ENCODE peak calls at places on chromosomes 4 and X, in six cellular contexts. J is suprapubic skin, F is stomach, O is ovary, E is transverse colon, M is A549. B is an unnamed sample.

GRCh38 chr4:98780111-98780549 is 121.7 kb upstream of the TSPAN5 start:
- DNase-seq in O (no peak), E (no peak), F (no peak), M (no peak), J (no peak), B (no peak)

GRCh38 chr4:6633091-6633906 is 7.2 kb upstream of the MRFAP1 start:
- DNase-seq in E (no peak), F (no peak), O (no peak), M (no peak), J (peak), B (no peak)

GRCh38 chrX:153441296-153441695 is 4.6 kb downstream of the TREX2 start:
- DNase-seq in E (no peak), F (no peak), M (no peak), O (no peak), J (no peak), B (no peak)

GRCh38 chr4:177444911-177445736 is 2.9 kb upstream of the AGA start:
- DNase-seq in F (no peak), J (no peak), O (no peak), E (no peak), M (no peak), B (no peak)

GRCh38 chr4:16875487-16875886 is 23.0 kb downstream of the LDB2 start:
- DNase-seq in E (no peak), M (no peak), F (no peak), J (no peak), O (no peak), B (no peak)

GRCh38 chr4:153341575-153342090 is 2.9 kb upstream of the MND1 start:
- DNase-seq in E (no peak), J (no peak), O (no peak), F (no peak), M (peak), B (no peak)

GRCh38 chrX:38172596-38172995 is 48.1 kb downstream of the SRPX start:
- DNase-seq in J (no peak), O (no peak), E (no peak), F (no peak), M (no peak), B (no peak)

GRCh38 chrX:104432321-104432720 is 133.7 kb upstream of the IL1RAPL2 start:
- DNase-seq in J (no peak), O (no peak), M (peak), F (no peak), E (peak), B (no peak)

GRCh38 chr4:156686120-156686519 is 285.5 kb downstream of the PDGFC start:
- DNase-seq in M (no peak), F (no peak), J (no peak), E (no peak), O (no peak), B (no peak)

GRCh38 chr4:137263206-137263605 is 269.1 kb downstream of the PCDH18 start:
- DNase-seq in M (no peak), E (no peak), J (no peak), F (no peak), O (no peak), B (no peak)

GRCh38 chr4:126247409-126247808 is 932.7 kb downstream of the FAT4 start:
- DNase-seq in J (no peak), M (no peak), E (no peak), F (no peak), O (no peak), B (no peak)

GRCh38 chrX:97616883-97617510 is 733.3 kb downstream of the RPA4 start:
- DNase-seq in J (no peak), E (no peak), F (no peak), O (no peak), M (peak), B (no peak)

GRCh38 chr4:147831452-147832192 is 99.7 kb downstream of the ARHGAP10 start:
- DNase-seq in O (no peak), J (no peak), M (peak), F (no peak), E (peak), B (peak)

GRCh38 chrX:130771648-130772312 is 131.2 kb downstream of the ENOX2 start:
- DNase-seq in M (no peak), F (no peak), J (no peak), O (no peak), E (no peak), B (no peak)
- TF ChIP-seq EP300 in M (no peak), F (no peak), J (no peak), O (no peak), E (no peak), B (no peak)

GRCh38 chr4:72513227-72513626 is 55.8 kb downstream of the ADAMTS3 start:
- DNase-seq in O (no peak), F (no peak), J (no peak), M (no peak), E (no peak), B (no peak)
- TF ChIP-seq EP300 in O (no peak), F (no peak), J (no peak), M (no peak), E (no peak), B (no peak)

DNA sequence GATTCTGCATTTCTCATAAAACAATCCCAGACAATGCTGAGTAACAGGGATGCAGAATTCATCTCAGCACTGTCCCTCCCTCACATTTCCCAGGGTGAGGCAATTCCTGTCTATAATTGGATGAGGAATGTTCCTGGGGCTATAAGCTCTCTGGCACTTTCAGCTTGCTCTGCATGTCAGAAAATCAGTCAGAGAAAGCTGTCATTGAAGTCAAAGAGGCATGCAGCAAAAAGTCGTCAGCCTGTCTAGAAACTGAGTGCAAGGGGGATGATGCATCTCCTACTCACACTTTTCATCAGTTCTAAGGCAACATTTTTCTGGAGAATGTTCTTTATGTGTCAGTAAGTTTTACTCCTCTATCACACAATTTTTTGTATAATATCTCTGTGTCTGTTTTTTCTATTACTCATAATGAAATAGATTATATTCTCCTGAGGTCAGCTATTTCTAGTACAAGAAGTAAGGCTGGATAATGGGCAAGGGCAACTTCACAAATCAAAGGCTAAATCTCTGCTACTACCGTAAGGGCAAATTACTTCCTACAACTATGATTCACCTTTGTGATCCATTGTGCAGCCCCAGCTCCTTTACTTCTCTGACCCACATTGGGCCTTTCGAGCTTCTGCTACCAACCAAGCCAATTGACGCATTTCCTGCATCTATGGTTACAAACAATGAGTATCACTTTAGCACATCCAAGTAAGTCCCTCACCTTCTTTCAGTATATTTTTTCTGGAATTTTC is 56.0 kb downstream of the TASL start:
- DNase-seq in F (no peak), O (no peak), J (no peak), E (no peak), M (no peak), B (no peak)
- TF ChIP-seq EP300 in F (no peak), O (no peak), J (no peak), E (no peak), M (no peak), B (no peak)

GRCh38 chr4:51894246-51894645 is 51.3 kb downstream of the DCUN1D4 start:
- DNase-seq in M (peak), E (no peak), O (no peak), F (no peak), J (no peak), B (no peak)

GRCh38 chr4:51895158-51895557 is 52.2 kb downstream of the DCUN1D4 start:
- DNase-seq in F (no peak), J (no peak), O (no peak), E (no peak), M (no peak), B (no peak)

GRCh38 chr4:51890760-51891159 is 47.8 kb downstream of the DCUN1D4 start:
- DNase-seq in F (no peak), O (no peak), E (no peak), M (no peak), J (no peak), B (no peak)

GRCh38 chr4:51901363-51901762 is 58.4 kb downstream of the DCUN1D4 start:
- DNase-seq in J (no peak), F (no peak), E (no peak), M (no peak), O (no peak), B (no peak)

GRCh38 chr4:51895816-51896408 is 53.0 kb downstream of the DCUN1D4 start:
- DNase-seq in F (peak), O (peak), J (no peak), M (peak), E (peak), B (peak)
- TF ChIP-seq EP300 in F (no peak), O (no peak), J (no peak), M (no peak), E (no peak), B (no peak)

GRCh38 chr4:150318527-150318926 is 240.3 kb downstream of the DCLK2 start:
- DNase-seq in O (no peak), F (no peak), M (no peak), J (no peak), E (no peak), B (no peak)

GRCh38 chr4:150315691-150316090 is 237.4 kb downstream of the DCLK2 start:
- DNase-seq in J (no peak), E (no peak), O (no peak), M (no peak), F (no peak), B (no peak)

GRCh38 chr4:150318971-150319370 is 240.7 kb downstream of the DCLK2 start:
- DNase-seq in E (no peak), J (no peak), O (no peak), F (no peak), M (no peak), B (no peak)

GRCh38 chr4:150315175-150315574 is 236.9 kb downstream of the DCLK2 start:
- DNase-seq in O (no peak), J (no peak), F (no peak), E (no peak), M (no peak), B (no peak)

GRCh38 chr4:150316332-150317205 is 238.3 kb downstream of the DCLK2 start:
- DNase-seq in E (no peak), J (no peak), O (no peak), M (no peak), F (no peak), B (no peak)
- TF ChIP-seq EP300 in E (no peak), J (no peak), O (no peak), M (no peak), F (no peak), B (no peak)

DNA sequence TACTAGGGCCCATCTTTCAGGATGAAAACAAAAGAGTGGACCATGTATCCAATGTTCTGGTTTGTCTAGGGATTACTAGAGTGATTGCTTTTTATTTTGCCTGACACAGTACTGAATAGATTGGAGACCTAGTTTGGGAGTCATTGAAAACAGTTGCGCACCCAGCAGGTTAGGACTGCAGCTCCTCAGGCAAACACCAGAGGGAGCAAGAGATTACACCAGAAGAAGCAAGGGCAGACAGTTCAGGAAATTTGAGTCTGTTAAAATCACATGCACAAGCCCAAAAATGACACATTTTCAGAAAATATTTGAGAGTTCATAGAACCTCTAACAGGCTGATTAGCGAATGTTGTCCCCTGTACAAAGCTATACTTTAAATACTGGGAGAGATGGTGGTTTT is 55.6 kb downstream of the CYLC1 start:
- DNase-seq in M (peak), F (no peak), J (no peak), E (peak), O (no peak), B (no peak)
- TF ChIP-seq EP300 in M (no peak), F (no peak), J (no peak), E (no peak), O (no peak), B (no peak)

GRCh38 chr4:74206088-74206826 is 48.3 kb downstream of the MTHFD2L start:
- DNase-seq in E (no peak), J (no peak), F (no peak), O (no peak), M (no peak), B (no peak)
- TF ChIP-seq EP300 in E (no peak), J (no peak), F (no peak), O (no peak), M (no peak), B (no peak)

GRCh38 chr4:184330008-184330400 is 112.3 kb upstream of the ENPP6 start:
- DNase-seq in J (peak), O (no peak), F (no peak), E (peak), M (no peak), B (peak)
- TF ChIP-seq EP300 in J (no peak), O (peak), F (no peak), E (peak), M (no peak), B (no peak)

B was measured in sigmoid colon.